ENCODE peak calls at places on chromosomes 5 and 9, in eight cellular contexts. M is keratinocyte, Z is NCI-H510A, V is substantia nigra, J is AG10803, R is ecto neural progenitor cell, L is HS-27A, U is KBM-7. N is an unnamed sample.

GRCh38 chr9:89635007-89635742 is 30.4 kb downstream of the GADD45G start:
- DNase-seq in M (no peak), Z (peak; percentile 83), V (no peak), J (peak; percentile 47), R (no peak), L (no peak), U (no peak), N (no peak)

GRCh38 chr9:86500667-86501435 is 146.6 kb upstream of the TUT7 start:
- DNase-seq in M (peak; percentile 13), Z (no peak), V (no peak), J (peak; percentile 97), R (no peak), L (peak; percentile 87), U (no peak), N (no peak)

GRCh38 chr5:32711693-32712462 is 757 bp downstream of the NPR3 start:
- DNase-seq in M (no peak), Z (no peak), V (no peak), J (peak; percentile 65), R (peak; percentile 63), L (no peak), U (peak; percentile 63), N (no peak)

GRCh38 chr9:36798350-36799065 is 225.8 kb downstream of the MELK start:
- DNase-seq in M (no peak), Z (no peak), V (no peak), J (no peak), R (no peak), L (no peak), U (no peak), N (no peak)

GRCh38 chr9:37752646-37753488 is 738 bp upstream of the TRMT10B start:
- DNase-seq in M (no peak), Z (no peak), V (no peak), J (no peak), R (no peak), L (no peak), U (no peak), N (no peak)

GRCh38 chr5:124660229-124661093 is 86.0 kb downstream of the ZNF608 start:
- DNase-seq in M (no peak), Z (no peak), V (no peak), J (peak; percentile 33), R (no peak), L (no peak), U (no peak), N (no peak)

GRCh38 chr5:58984009-58984525 is 401.2 kb downstream of the RAB3C start:
- DNase-seq in M (no peak), Z (no peak), V (no peak), J (no peak), R (no peak), L (no peak), U (no peak), N (no peak)

GRCh38 chr5:73119492-73120157 is 750 bp upstream of the TMEM171 start:
- DNase-seq in M (no peak), Z (no peak), V (no peak), J (no peak), R (peak; percentile 57), L (no peak), U (no peak), N (no peak)

GRCh38 chr5:92374859-92375258 is 991.7 kb upstream of the ARRDC3 start:
- DNase-seq in M (no peak), Z (no peak), V (no peak), J (no peak), R (no peak), L (no peak), U (no peak), N (no peak)

GRCh38 chr9:127370651-127371648 is 26.0 kb upstream of the SLC2A8 start:
- DNase-seq in M (no peak), Z (no peak), V (no peak), J (no peak), R (no peak), L (no peak), U (no peak), N (no peak)

GRCh38 chr9:79292731-79293280 is 279.0 kb upstream of the TLE4 start:
- DNase-seq in M (no peak), Z (no peak), V (no peak), J (no peak), R (no peak), L (no peak), U (no peak), N (no peak)

GRCh38 chr9:83967083-83967482 is 12.9 kb downstream of the HNRNPK start:
- DNase-seq in M (no peak), Z (no peak), V (no peak), J (no peak), R (no peak), L (no peak), U (no peak), N (no peak)

GRCh38 chr5:95731571-95732554 is 727 bp downstream of the RHOBTB3 start:
- DNase-seq in M (no peak), Z (no peak), V (no peak), J (peak; percentile 52), R (peak; percentile 73), L (no peak), U (peak; percentile 63), N (no peak)

GRCh38 chr5:53893626-53894025 is 333.2 kb downstream of the NDUFS4 start:
- DNase-seq in M (no peak), Z (no peak), V (no peak), J (no peak), R (no peak), L (no peak), U (no peak), N (no peak)

GRCh38 chr5:179266291-179267070 is 78.8 kb downstream of the ADAMTS2 start:
- DNase-seq in M (no peak), Z (no peak), V (no peak), J (peak; percentile 47), R (no peak), L (no peak), U (no peak), N (no peak)

GRCh38 chr9:8489845-8490244 is 690.3 kb upstream of the DMAC1 start:
- DNase-seq in M (no peak), Z (no peak), V (no peak), J (no peak), R (no peak), L (no peak), U (no peak), N (no peak)

GRCh38 chr5:124960266-124960665 is 213.8 kb upstream of the ZNF608 start:
- DNase-seq in M (no peak), Z (no peak), V (no peak), J (no peak), R (no peak), L (no peak), U (no peak), N (no peak)

GRCh38 chr5:34053133-34053532 is 10.1 kb upstream of the C1QTNF3 start:
- DNase-seq in M (peak; percentile 49), Z (no peak), V (no peak), J (peak; percentile 93), R (no peak), L (peak; percentile 73), U (no peak), N (no peak)

GRCh38 chr5:170791325-170791954 is 7.9 kb downstream of the GABRP start:
- DNase-seq in M (no peak), Z (no peak), V (no peak), J (peak; percentile 56), R (peak; percentile 75), L (peak; percentile 12), U (peak; percentile 24), N (peak; percentile 22)

GRCh38 chr9:70479880-70480291 is 65.4 kb upstream of the KLF9 start:
- DNase-seq in M (no peak), Z (peak; percentile 3), V (no peak), J (peak; percentile 73), R (no peak), L (no peak), U (peak; percentile 38), N (no peak)

GRCh38 chr9:84669293-84670105 is at the start of gene NTRK2:
- DNase-seq in M (no peak), Z (peak; percentile 17), V (no peak), J (no peak), R (peak; percentile 73), L (no peak), U (no peak), N (no peak)

GRCh38 chr5:116361171-116361967 is 213.3 kb downstream of the SEMA6A start:
- DNase-seq in M (no peak), Z (no peak), V (no peak), J (peak; percentile 15), R (peak; percentile 85), L (no peak), U (no peak), N (no peak)

GRCh38 chr5:61659221-61659696 is 327.2 kb downstream of the ZSWIM6 start:
- DNase-seq in M (no peak), Z (no peak), V (no peak), J (no peak), R (peak; percentile 64), L (no peak), U (no peak), N (no peak)

GRCh38 chr9:18360005-18360404 is 113.9 kb upstream of the ADAMTSL1 start:
- DNase-seq in M (no peak), Z (no peak), V (no peak), J (no peak), R (no peak), L (no peak), U (no peak), N (peak; percentile 4)

GRCh38 chr9:811101-811531 is 30.4 kb upstream of the DMRT1 start:
- DNase-seq in M (peak; percentile 28), Z (no peak), V (no peak), J (no peak), R (no peak), L (no peak), U (no peak), N (no peak)

GRCh38 chr5:72633649-72634048 is 126.4 kb upstream of the ZNF366 start:
- DNase-seq in M (no peak), Z (no peak), V (no peak), J (peak; percentile 90), R (no peak), L (no peak), U (no peak), N (no peak)

GRCh38 chr9:91162784-91163440 is 198.8 kb downstream of the AUH start:
- DNase-seq in M (no peak), Z (peak; percentile 17), V (no peak), J (peak; percentile 56), R (no peak), L (no peak), U (peak; percentile 87), N (peak; percentile 58)

GRCh38 chr9:133883356-133883755 is 108.8 kb downstream of the VAV2 start:
- DNase-seq in M (no peak), Z (no peak), V (no peak), J (peak; percentile 44), R (no peak), L (no peak), U (no peak), N (no peak)

GRCh38 chr9:214488-215448 is at the start of gene DOCK8:
- DNase-seq in M (no peak), Z (peak; percentile 27), V (no peak), J (no peak), R (peak; percentile 86), L (no peak), U (peak; percentile 94), N (peak; percentile 84)

GRCh38 chr5:39284552-39284951 is 65.2 kb upstream of the FYB1 start:
- DNase-seq in M (no peak), Z (no peak), V (no peak), J (no peak), R (no peak), L (no peak), U (no peak), N (no peak)

GRCh38 chr5:103511554-103511885 is 51.1 kb downstream of the NUDT12 start:
- DNase-seq in M (peak; percentile 7), Z (no peak), V (no peak), J (peak; percentile 40), R (no peak), L (no peak), U (no peak), N (no peak)

GRCh38 chr5:16489322-16489791 is 23.8 kb upstream of the ZNF622 start:
- DNase-seq in M (no peak), Z (no peak), V (no peak), J (peak; percentile 67), R (no peak), L (no peak), U (peak; percentile 24), N (peak; percentile 27)

GRCh38 chr5:95130951-95131350 is 153.9 kb downstream of the MCTP1 start:
- DNase-seq in M (no peak), Z (no peak), V (no peak), J (no peak), R (no peak), L (no peak), U (no peak), N (no peak)

GRCh38 chr9:17081814-17082213 is 53.0 kb upstream of the CNTLN start:
- DNase-seq in M (no peak), Z (no peak), V (no peak), J (no peak), R (no peak), L (no peak), U (no peak), N (no peak)